ENCODE peak calls at places on chromosomes 12 and 14, in five cellular contexts. One of them, this sample, is unnamed.

GRCh38 chr14:50055461-50056228 is 60.7 kb downstream of the VCPKMT start:
- DNase-seq in WTC11: no peak
- DNase-seq in adrenal gland: no peak
- DNase-seq in heart left ventricle: no peak
- DNase-seq in hepatocyte: no peak
- DNase-seq in this sample: no peak

GRCh38 chr14:54335569-54336155 is 61.1 kb upstream of the CDKN3 start:
- DNase-seq in WTC11: no peak
- DNase-seq in adrenal gland: no peak
- DNase-seq in heart left ventricle: no peak
- DNase-seq in hepatocyte: no peak
- DNase-seq in this sample: no peak

GRCh38 chr12:108773798-108774788 is 42.8 kb upstream of the CORO1C start:
- DNase-seq in WTC11: no peak
- DNase-seq in adrenal gland: peak
- DNase-seq in heart left ventricle: peak
- DNase-seq in hepatocyte: peak
- DNase-seq in this sample: peak

GRCh38 chr14:102737402-102738372 is 39.6 kb upstream of the TRAF3 start:
- DNase-seq in WTC11: no peak
- DNase-seq in adrenal gland: no peak
- DNase-seq in heart left ventricle: no peak
- DNase-seq in hepatocyte: no peak
- DNase-seq in this sample: no peak

GRCh38 chr12:95237315-95237714 is 19.7 kb downstream of the VEZT start:
- DNase-seq in WTC11: no peak
- DNase-seq in adrenal gland: no peak
- DNase-seq in heart left ventricle: no peak
- DNase-seq in hepatocyte: no peak
- DNase-seq in this sample: no peak

GRCh38 chr14:103724116-103724515 is 8.5 kb downstream of the ZFYVE21 start:
- DNase-seq in WTC11: no peak
- DNase-seq in adrenal gland: peak
- DNase-seq in heart left ventricle: peak
- DNase-seq in hepatocyte: no peak
- DNase-seq in this sample: no peak

GRCh38 chr14:104293851-104294627 is 155.7 kb downstream of the KIF26A start:
- DNase-seq in WTC11: peak
- DNase-seq in adrenal gland: peak
- DNase-seq in heart left ventricle: peak
- DNase-seq in hepatocyte: no peak
- DNase-seq in this sample: no peak

GRCh38 chr12:64779349-64779974 is 20.3 kb upstream of the GNS start:
- DNase-seq in WTC11: no peak
- DNase-seq in adrenal gland: no peak
- DNase-seq in heart left ventricle: no peak
- DNase-seq in hepatocyte: no peak
- DNase-seq in this sample: no peak

GRCh38 chr14:96246535-96246839 is 9.5 kb upstream of the BDKRB1 start:
- DNase-seq in WTC11: no peak
- DNase-seq in adrenal gland: no peak
- DNase-seq in heart left ventricle: no peak
- DNase-seq in hepatocyte: peak
- DNase-seq in this sample: no peak

GRCh38 chr12:113477842-113478215 is 6.2 kb upstream of the LHX5 start:
- DNase-seq in WTC11: no peak
- DNase-seq in adrenal gland: no peak
- DNase-seq in heart left ventricle: no peak
- DNase-seq in hepatocyte: no peak
- DNase-seq in this sample: no peak

GRCh38 chr12:108282676-108283075 is 56.4 kb downstream of the CMKLR1 start:
- DNase-seq in WTC11: no peak
- DNase-seq in adrenal gland: no peak
- DNase-seq in heart left ventricle: no peak
- DNase-seq in hepatocyte: no peak
- DNase-seq in this sample: no peak

GRCh38 chr12:120538281-120539156 is 4.4 kb downstream of the RNF10 start:
- DNase-seq in WTC11: no peak
- DNase-seq in adrenal gland: peak
- DNase-seq in heart left ventricle: peak
- DNase-seq in hepatocyte: peak
- DNase-seq in this sample: no peak

GRCh38 chr14:71776463-71777359 is 155.5 kb upstream of the RGS6 start:
- DNase-seq in WTC11: no peak
- DNase-seq in adrenal gland: no peak
- DNase-seq in heart left ventricle: no peak
- DNase-seq in hepatocyte: no peak
- DNase-seq in this sample: no peak

GRCh38 chr12:25495336-25496097 is 57.6 kb downstream of the LMNTD1 start:
- DNase-seq in WTC11: no peak
- DNase-seq in adrenal gland: no peak
- DNase-seq in heart left ventricle: no peak
- DNase-seq in hepatocyte: peak
- DNase-seq in this sample: no peak

GRCh38 chr12:106227641-106228319 is 20.0 kb downstream of the CKAP4 start:
- DNase-seq in WTC11: no peak
- DNase-seq in adrenal gland: no peak
- DNase-seq in heart left ventricle: peak
- DNase-seq in hepatocyte: peak
- DNase-seq in this sample: no peak

DNA sequence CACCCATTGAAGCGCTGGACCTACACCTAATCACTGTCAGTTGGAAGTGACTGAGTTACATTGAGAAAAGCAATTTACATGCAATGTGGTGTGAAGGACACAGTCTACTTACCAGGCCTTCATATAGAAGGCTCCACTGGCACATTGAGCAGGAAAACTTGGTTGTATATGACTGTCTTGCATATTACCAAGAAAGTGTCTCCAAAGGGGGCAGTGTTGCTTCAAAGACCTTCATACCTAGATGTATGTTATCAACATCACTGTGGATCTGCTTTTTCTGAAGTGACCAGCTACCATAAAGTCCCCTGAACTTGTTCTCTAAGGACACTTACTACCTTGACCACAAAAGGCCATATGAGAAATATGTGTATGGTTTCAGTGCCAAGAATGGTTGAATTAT is 64.1 kb downstream of the NELL2 start:
- DNase-seq in WTC11: no peak
- DNase-seq in adrenal gland: no peak
- DNase-seq in heart left ventricle: no peak
- DNase-seq in hepatocyte: peak
- DNase-seq in this sample: no peak
- TF ChIP-seq CTCF in WTC11: no peak
- TF ChIP-seq CTCF in adrenal gland: no peak
- TF ChIP-seq CTCF in heart left ventricle: no peak
- TF ChIP-seq CTCF in hepatocyte: no peak
- TF ChIP-seq CTCF in this sample: no peak

DNA sequence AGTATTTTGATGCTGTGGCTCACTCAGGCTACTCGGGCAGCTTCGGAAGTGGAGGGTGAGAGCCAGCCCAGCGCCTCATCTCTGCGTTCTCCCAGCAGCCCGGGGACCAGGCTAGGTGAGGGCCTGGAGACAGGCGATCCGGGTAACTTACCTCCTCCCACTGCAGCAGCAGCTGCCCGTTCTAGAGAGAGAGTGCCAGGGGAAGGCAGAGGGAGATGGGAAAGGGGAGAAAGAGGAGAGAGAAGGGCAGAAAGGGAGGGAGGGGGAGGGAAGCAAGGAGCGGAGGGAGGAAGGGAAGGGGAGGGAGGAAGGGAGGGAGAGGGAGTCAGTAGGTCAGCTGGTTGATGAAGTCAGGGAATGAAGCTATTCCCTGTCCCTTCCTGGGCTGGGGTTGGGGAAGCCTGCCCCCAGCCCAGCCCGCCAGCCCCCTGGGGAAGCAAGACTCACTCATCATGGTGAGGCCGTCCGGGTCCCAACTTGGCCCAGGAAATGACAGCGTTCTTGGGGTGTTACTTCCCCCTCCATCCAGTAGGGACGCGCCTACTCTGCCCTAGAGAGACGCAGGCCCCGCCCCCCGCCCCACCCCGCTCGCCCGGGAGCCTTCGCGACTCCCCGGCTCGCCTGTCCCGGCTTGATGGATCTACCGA is at the start of gene IFI27L2:
- DNase-seq in WTC11: peak
- DNase-seq in adrenal gland: peak
- DNase-seq in heart left ventricle: peak
- DNase-seq in hepatocyte: peak
- DNase-seq in this sample: peak
- TF ChIP-seq CTCF in WTC11: peak
- TF ChIP-seq CTCF in adrenal gland: no peak
- TF ChIP-seq CTCF in heart left ventricle: peak
- TF ChIP-seq CTCF in hepatocyte: peak
- TF ChIP-seq CTCF in this sample: peak

DNA sequence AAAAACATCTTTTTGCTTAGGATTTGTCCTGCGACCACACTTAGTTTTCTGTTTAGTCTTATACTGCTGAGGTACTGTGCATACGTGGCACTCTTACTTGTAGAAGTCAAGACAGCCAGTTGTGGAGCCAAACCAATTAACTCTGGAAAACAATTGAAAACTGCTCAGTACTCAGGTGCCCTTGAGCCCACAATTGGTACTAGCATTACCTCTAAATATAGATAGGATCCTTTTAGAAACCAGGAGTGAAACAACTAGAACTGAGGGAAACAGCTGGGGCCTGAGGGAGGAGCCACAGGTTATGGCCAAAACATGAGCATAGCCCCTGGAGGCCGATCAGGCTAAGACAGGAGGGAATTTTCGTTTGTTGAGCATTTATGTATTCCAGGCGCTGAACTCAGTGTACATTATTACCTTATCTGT is 2.5 kb downstream of the SPATS2 start:
- DNase-seq in WTC11: peak
- DNase-seq in adrenal gland: peak
- DNase-seq in heart left ventricle: no peak
- DNase-seq in hepatocyte: peak
- DNase-seq in this sample: no peak
- TF ChIP-seq CTCF in WTC11: no peak
- TF ChIP-seq CTCF in adrenal gland: peak
- TF ChIP-seq CTCF in heart left ventricle: no peak
- TF ChIP-seq CTCF in hepatocyte: peak
- TF ChIP-seq CTCF in this sample: peak

DNA sequence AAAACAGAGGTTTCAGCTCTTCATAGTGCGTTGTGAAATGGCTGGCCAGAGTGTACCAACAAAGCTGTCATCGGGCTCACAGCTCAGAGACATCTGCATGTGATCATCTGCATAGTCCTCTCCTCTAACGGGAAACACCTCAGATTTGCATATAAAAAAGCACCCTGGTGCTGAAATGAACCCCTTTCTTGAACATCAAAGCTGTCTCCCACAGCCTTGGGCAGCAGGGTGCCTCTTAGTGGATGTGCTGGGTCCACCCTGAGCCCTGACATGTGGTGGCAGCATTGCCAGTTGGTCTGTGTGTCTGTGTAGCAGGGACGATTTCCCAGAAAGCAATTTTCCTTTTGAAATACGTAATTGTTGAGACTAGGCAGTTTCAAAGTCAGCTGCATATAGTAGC is 14.3 kb upstream of the PAPLN start:
- DNase-seq in WTC11: no peak
- DNase-seq in adrenal gland: no peak
- DNase-seq in heart left ventricle: no peak
- DNase-seq in hepatocyte: no peak
- DNase-seq in this sample: no peak
- TF ChIP-seq CTCF in WTC11: no peak
- TF ChIP-seq CTCF in adrenal gland: no peak
- TF ChIP-seq CTCF in heart left ventricle: no peak
- TF ChIP-seq CTCF in hepatocyte: no peak
- TF ChIP-seq CTCF in this sample: no peak

GRCh38 chr12:45388545-45388944 is 172.7 kb downstream of the ANO6 start:
- DNase-seq in WTC11: no peak
- DNase-seq in adrenal gland: peak
- DNase-seq in heart left ventricle: no peak
- DNase-seq in hepatocyte: peak
- DNase-seq in this sample: no peak
- TF ChIP-seq CTCF in WTC11: no peak
- TF ChIP-seq CTCF in adrenal gland: peak
- TF ChIP-seq CTCF in heart left ventricle: peak
- TF ChIP-seq CTCF in hepatocyte: peak
- TF ChIP-seq CTCF in this sample: peak

GRCh38 chr12:54228471-54228870 is 39.7 kb upstream of the SMUG1 start:
- DNase-seq in WTC11: no peak
- DNase-seq in adrenal gland: no peak
- DNase-seq in heart left ventricle: no peak
- DNase-seq in hepatocyte: no peak
- DNase-seq in this sample: no peak
- TF ChIP-seq CTCF in WTC11: no peak
- TF ChIP-seq CTCF in adrenal gland: no peak
- TF ChIP-seq CTCF in heart left ventricle: no peak
- TF ChIP-seq CTCF in hepatocyte: no peak
- TF ChIP-seq CTCF in this sample: no peak

GRCh38 chr12:2834581-2835491 is at the start of gene NRIP2:
- DNase-seq in WTC11: peak
- DNase-seq in adrenal gland: peak
- DNase-seq in heart left ventricle: no peak
- DNase-seq in hepatocyte: peak
- DNase-seq in this sample: peak
- TF ChIP-seq CTCF in WTC11: no peak
- TF ChIP-seq CTCF in adrenal gland: no peak
- TF ChIP-seq CTCF in heart left ventricle: no peak
- TF ChIP-seq CTCF in hepatocyte: peak
- TF ChIP-seq CTCF in this sample: no peak

GRCh38 chr12:44465139-44465538 is 411.0 kb downstream of the NELL2 start:
- DNase-seq in WTC11: no peak
- DNase-seq in adrenal gland: no peak
- DNase-seq in heart left ventricle: no peak
- DNase-seq in hepatocyte: peak
- DNase-seq in this sample: no peak
- TF ChIP-seq CTCF in WTC11: no peak
- TF ChIP-seq CTCF in adrenal gland: no peak
- TF ChIP-seq CTCF in heart left ventricle: no peak
- TF ChIP-seq CTCF in hepatocyte: peak
- TF ChIP-seq CTCF in this sample: peak

GRCh38 chr12:57176139-57176477 is 28.7 kb upstream of the LRP1-AS start:
- DNase-seq in WTC11: no peak
- DNase-seq in adrenal gland: no peak
- DNase-seq in heart left ventricle: no peak
- DNase-seq in hepatocyte: no peak
- DNase-seq in this sample: no peak
- TF ChIP-seq CTCF in WTC11: no peak
- TF ChIP-seq CTCF in adrenal gland: no peak
- TF ChIP-seq CTCF in heart left ventricle: no peak
- TF ChIP-seq CTCF in hepatocyte: no peak
- TF ChIP-seq CTCF in this sample: no peak

This sample was measured in nephron progenitor cell.